ENCODE peak calls at places on chromosome 10, in nine cellular contexts. One of them, this sample, is unnamed.

GRCh38 chr10:131681122-131681521 is 219.7 kb upstream of the PPP2R2D start:
- DNase-seq in NCI-H2081 treated with DMSO at 0.1 percent for 48 hours: no peak
- DNase-seq in pancreas: no peak
- DNase-seq in Daoy: no peak
- DNase-seq in RWPE1: no peak
- DNase-seq in stimulated activated CD4-positive, alpha-beta T cell treated with anti-CD3 and anti-CD28 coated beads, Interleukin-2, amount 100 ng/mL, for 48 hours: no peak
- DNase-seq in tibial artery: no peak
- DNase-seq in activated gamma-delta T cell treated with Interleukin-2 at 50 U/mL for 16 hours: no peak
- DNase-seq in cerebellar cortex: no peak
- DNase-seq in this sample: no peak

GRCh38 chr10:31320598-31321211 is 1.7 kb downstream of the ZEB1 start:
- DNase-seq in stimulated activated CD4-positive, alpha-beta T cell treated with anti-CD3 and anti-CD28 coated beads, Interleukin-2, amount 100 ng/mL, for 48 hours: no peak
- DNase-seq in tibial artery: peak
- DNase-seq in RWPE1: no peak
- DNase-seq in Daoy: peak
- DNase-seq in cerebellar cortex: peak
- DNase-seq in NCI-H2081 treated with DMSO at 0.1 percent for 48 hours: no peak
- DNase-seq in activated gamma-delta T cell treated with Interleukin-2 at 50 U/mL for 16 hours: peak
- DNase-seq in pancreas: peak
- DNase-seq in this sample: no peak

GRCh38 chr10:92832998-92833642 is 15.2 kb upstream of the EXOC6 start:
- DNase-seq in pancreas: no peak
- DNase-seq in cerebellar cortex: no peak
- DNase-seq in NCI-H2081 treated with DMSO at 0.1 percent for 48 hours: no peak
- DNase-seq in tibial artery: no peak
- DNase-seq in Daoy: no peak
- DNase-seq in RWPE1: no peak
- DNase-seq in stimulated activated CD4-positive, alpha-beta T cell treated with anti-CD3 and anti-CD28 coated beads, Interleukin-2, amount 100 ng/mL, for 48 hours: no peak
- DNase-seq in activated gamma-delta T cell treated with Interleukin-2 at 50 U/mL for 16 hours: no peak
- DNase-seq in this sample: no peak

GRCh38 chr10:95289003-95289920 is 1.5 kb downstream of the PDLIM1 start:
- DNase-seq in stimulated activated CD4-positive, alpha-beta T cell treated with anti-CD3 and anti-CD28 coated beads, Interleukin-2, amount 100 ng/mL, for 48 hours: no peak
- DNase-seq in tibial artery: no peak
- DNase-seq in activated gamma-delta T cell treated with Interleukin-2 at 50 U/mL for 16 hours: no peak
- DNase-seq in RWPE1: peak
- DNase-seq in NCI-H2081 treated with DMSO at 0.1 percent for 48 hours: peak
- DNase-seq in pancreas: no peak
- DNase-seq in cerebellar cortex: no peak
- DNase-seq in Daoy: peak
- DNase-seq in this sample: no peak

GRCh38 chr10:71193516-71193915 is 18.9 kb upstream of the UNC5B start:
- DNase-seq in RWPE1: no peak
- DNase-seq in cerebellar cortex: no peak
- DNase-seq in tibial artery: no peak
- DNase-seq in NCI-H2081 treated with DMSO at 0.1 percent for 48 hours: no peak
- DNase-seq in activated gamma-delta T cell treated with Interleukin-2 at 50 U/mL for 16 hours: no peak
- DNase-seq in pancreas: no peak
- DNase-seq in stimulated activated CD4-positive, alpha-beta T cell treated with anti-CD3 and anti-CD28 coated beads, Interleukin-2, amount 100 ng/mL, for 48 hours: no peak
- DNase-seq in Daoy: no peak
- DNase-seq in this sample: no peak

GRCh38 chr10:94546616-94547175 is 1.1 kb downstream of the HELLS start:
- DNase-seq in tibial artery: no peak
- DNase-seq in NCI-H2081 treated with DMSO at 0.1 percent for 48 hours: no peak
- DNase-seq in stimulated activated CD4-positive, alpha-beta T cell treated with anti-CD3 and anti-CD28 coated beads, Interleukin-2, amount 100 ng/mL, for 48 hours: no peak
- DNase-seq in RWPE1: peak
- DNase-seq in Daoy: no peak
- DNase-seq in pancreas: no peak
- DNase-seq in activated gamma-delta T cell treated with Interleukin-2 at 50 U/mL for 16 hours: no peak
- DNase-seq in cerebellar cortex: no peak
- DNase-seq in this sample: no peak

GRCh38 chr10:34780818-34781380 is 34.2 kb downstream of the PARD3 start:
- DNase-seq in pancreas: peak
- DNase-seq in stimulated activated CD4-positive, alpha-beta T cell treated with anti-CD3 and anti-CD28 coated beads, Interleukin-2, amount 100 ng/mL, for 48 hours: no peak
- DNase-seq in activated gamma-delta T cell treated with Interleukin-2 at 50 U/mL for 16 hours: no peak
- DNase-seq in RWPE1: no peak
- DNase-seq in tibial artery: peak
- DNase-seq in Daoy: peak
- DNase-seq in cerebellar cortex: no peak
- DNase-seq in NCI-H2081 treated with DMSO at 0.1 percent for 48 hours: no peak
- DNase-seq in this sample: no peak

GRCh38 chr10:132904169-132904813 is 38.1 kb downstream of the CFAP46 start:
- DNase-seq in NCI-H2081 treated with DMSO at 0.1 percent for 48 hours: no peak
- DNase-seq in stimulated activated CD4-positive, alpha-beta T cell treated with anti-CD3 and anti-CD28 coated beads, Interleukin-2, amount 100 ng/mL, for 48 hours: peak
- DNase-seq in Daoy: peak
- DNase-seq in tibial artery: no peak
- DNase-seq in pancreas: peak
- DNase-seq in activated gamma-delta T cell treated with Interleukin-2 at 50 U/mL for 16 hours: no peak
- DNase-seq in cerebellar cortex: peak
- DNase-seq in RWPE1: peak
- DNase-seq in this sample: no peak

GRCh38 chr10:113753020-113753692 is 1.7 kb downstream of the PLEKHS1 start:
- DNase-seq in cerebellar cortex: no peak
- DNase-seq in pancreas: no peak
- DNase-seq in NCI-H2081 treated with DMSO at 0.1 percent for 48 hours: no peak
- DNase-seq in tibial artery: no peak
- DNase-seq in RWPE1: no peak
- DNase-seq in stimulated activated CD4-positive, alpha-beta T cell treated with anti-CD3 and anti-CD28 coated beads, Interleukin-2, amount 100 ng/mL, for 48 hours: no peak
- DNase-seq in Daoy: peak
- DNase-seq in activated gamma-delta T cell treated with Interleukin-2 at 50 U/mL for 16 hours: no peak
- DNase-seq in this sample: no peak

GRCh38 chr10:101038486-101038885 is 7.5 kb downstream of the SFXN3 start:
- DNase-seq in stimulated activated CD4-positive, alpha-beta T cell treated with anti-CD3 and anti-CD28 coated beads, Interleukin-2, amount 100 ng/mL, for 48 hours: no peak
- DNase-seq in Daoy: no peak
- DNase-seq in tibial artery: no peak
- DNase-seq in NCI-H2081 treated with DMSO at 0.1 percent for 48 hours: no peak
- DNase-seq in RWPE1: no peak
- DNase-seq in cerebellar cortex: no peak
- DNase-seq in pancreas: no peak
- DNase-seq in activated gamma-delta T cell treated with Interleukin-2 at 50 U/mL for 16 hours: no peak
- DNase-seq in this sample: no peak

GRCh38 chr10:133158756-133159610 is 1.0 kb upstream of the KNDC1 start:
- DNase-seq in RWPE1: no peak
- DNase-seq in stimulated activated CD4-positive, alpha-beta T cell treated with anti-CD3 and anti-CD28 coated beads, Interleukin-2, amount 100 ng/mL, for 48 hours: no peak
- DNase-seq in pancreas: no peak
- DNase-seq in NCI-H2081 treated with DMSO at 0.1 percent for 48 hours: no peak
- DNase-seq in cerebellar cortex: no peak
- DNase-seq in Daoy: peak
- DNase-seq in tibial artery: peak
- DNase-seq in activated gamma-delta T cell treated with Interleukin-2 at 50 U/mL for 16 hours: no peak
- DNase-seq in this sample: no peak

GRCh38 chr10:35453855-35454532 is 117.7 kb downstream of the CCNY start:
- DNase-seq in cerebellar cortex: no peak
- DNase-seq in tibial artery: no peak
- DNase-seq in activated gamma-delta T cell treated with Interleukin-2 at 50 U/mL for 16 hours: no peak
- DNase-seq in RWPE1: peak
- DNase-seq in Daoy: peak
- DNase-seq in NCI-H2081 treated with DMSO at 0.1 percent for 48 hours: no peak
- DNase-seq in stimulated activated CD4-positive, alpha-beta T cell treated with anti-CD3 and anti-CD28 coated beads, Interleukin-2, amount 100 ng/mL, for 48 hours: no peak
- DNase-seq in pancreas: no peak
- DNase-seq in this sample: no peak

This sample was measured in prostate gland.